ENCODE peak calls at places on chromosome 21, in seven cellular contexts. One of them, this sample, is unnamed.

GRCh38 chr21:20459838-20460237 is 538.4 kb upstream of the NCAM2 start:
- DNase-seq in HepG2: no peak
- DNase-seq in coronary artery: no peak
- DNase-seq in OCI-LY7: no peak
- DNase-seq in prostate gland: no peak
- DNase-seq in esophagus squamous epithelium: no peak
- DNase-seq in aorta: no peak
- DNase-seq in this sample: no peak

GRCh38 chr21:39300587-39300986 is 12.8 kb downstream of the BRWD1 start:
- DNase-seq in aorta: no peak
- DNase-seq in coronary artery: no peak
- DNase-seq in prostate gland: no peak
- DNase-seq in HepG2: no peak
- DNase-seq in OCI-LY7: no peak
- DNase-seq in esophagus squamous epithelium: no peak
- DNase-seq in this sample: no peak

GRCh38 chr21:35603471-35603870 is 456.9 kb downstream of the SETD4 start:
- DNase-seq in OCI-LY7: no peak
- DNase-seq in esophagus squamous epithelium: no peak
- DNase-seq in coronary artery: no peak
- DNase-seq in HepG2: no peak
- DNase-seq in prostate gland: no peak
- DNase-seq in aorta: no peak
- DNase-seq in this sample: no peak

GRCh38 chr21:35096959-35097358 is 47.9 kb upstream of the RUNX1 start:
- DNase-seq in prostate gland: no peak
- DNase-seq in coronary artery: no peak
- DNase-seq in HepG2: no peak
- DNase-seq in aorta: no peak
- DNase-seq in esophagus squamous epithelium: no peak
- DNase-seq in OCI-LY7: no peak
- DNase-seq in this sample: no peak

GRCh38 chr21:37146320-37147225 is 73.5 kb downstream of the TTC3 start:
- DNase-seq in coronary artery: no peak
- DNase-seq in OCI-LY7: no peak
- DNase-seq in prostate gland: no peak
- DNase-seq in esophagus squamous epithelium: no peak
- DNase-seq in aorta: no peak
- DNase-seq in HepG2: no peak
- DNase-seq in this sample: no peak

GRCh38 chr21:37474342-37474741 is 107.8 kb downstream of the DYRK1A start:
- DNase-seq in HepG2: no peak
- DNase-seq in prostate gland: no peak
- DNase-seq in OCI-LY7: no peak
- DNase-seq in aorta: no peak
- DNase-seq in esophagus squamous epithelium: no peak
- DNase-seq in coronary artery: no peak
- DNase-seq in this sample: no peak

GRCh38 chr21:38258803-38259485 is 2.2 kb downstream of the KCNJ15 start:
- DNase-seq in HepG2: no peak
- DNase-seq in prostate gland: no peak
- DNase-seq in esophagus squamous epithelium: no peak
- DNase-seq in coronary artery: no peak
- DNase-seq in aorta: no peak
- DNase-seq in OCI-LY7: no peak
- DNase-seq in this sample: no peak

GRCh38 chr21:23968722-23969647 is 1638.3 kb downstream of the MRPL39 start:
- DNase-seq in aorta: no peak
- DNase-seq in HepG2: no peak
- DNase-seq in coronary artery: no peak
- DNase-seq in esophagus squamous epithelium: no peak
- DNase-seq in prostate gland: no peak
- DNase-seq in OCI-LY7: peak; percentile 8
- DNase-seq in this sample: peak; percentile 96

GRCh38 chr21:41289431-41289830 is 27.2 kb upstream of the FAM3B start:
- DNase-seq in prostate gland: no peak
- DNase-seq in OCI-LY7: no peak
- DNase-seq in coronary artery: no peak
- DNase-seq in HepG2: peak; percentile 5
- DNase-seq in esophagus squamous epithelium: no peak
- DNase-seq in aorta: no peak
- DNase-seq in this sample: no peak

GRCh38 chr21:33478858-33479678 is 706 bp downstream of the TMEM50B start:
- DNase-seq in HepG2: peak; percentile 10
- DNase-seq in aorta: no peak
- DNase-seq in esophagus squamous epithelium: no peak
- DNase-seq in OCI-LY7: peak; percentile 59
- DNase-seq in prostate gland: peak; percentile 12
- DNase-seq in coronary artery: peak; percentile 75
- DNase-seq in this sample: peak; percentile 68

GRCh38 chr21:41465176-41465781 is 39.2 kb downstream of the MX1 start:
- DNase-seq in OCI-LY7: no peak
- DNase-seq in coronary artery: no peak
- DNase-seq in esophagus squamous epithelium: no peak
- DNase-seq in aorta: no peak
- DNase-seq in prostate gland: no peak
- DNase-seq in HepG2: no peak
- DNase-seq in this sample: no peak

GRCh38 chr21:43923391-43923790 is 58.4 kb downstream of the AGPAT3 start:
- DNase-seq in OCI-LY7: no peak
- DNase-seq in aorta: no peak
- DNase-seq in coronary artery: no peak
- DNase-seq in prostate gland: no peak
- DNase-seq in esophagus squamous epithelium: no peak
- DNase-seq in HepG2: no peak
- DNase-seq in this sample: no peak

GRCh38 chr21:41426656-41427311 is 745 bp downstream of the MX1 start:
- DNase-seq in OCI-LY7: no peak
- DNase-seq in HepG2: no peak
- DNase-seq in esophagus squamous epithelium: no peak
- DNase-seq in aorta: no peak
- DNase-seq in coronary artery: no peak
- DNase-seq in prostate gland: no peak
- DNase-seq in this sample: no peak

GRCh38 chr21:37373539-37373938 is 7.0 kb downstream of the DYRK1A start:
- DNase-seq in HepG2: no peak
- DNase-seq in OCI-LY7: no peak
- DNase-seq in prostate gland: no peak
- DNase-seq in coronary artery: no peak
- DNase-seq in aorta: no peak
- DNase-seq in esophagus squamous epithelium: no peak
- DNase-seq in this sample: no peak

GRCh38 chr21:25565272-25566199 is 41.7 kb downstream of the MRPL39 start:
- DNase-seq in prostate gland: no peak
- DNase-seq in OCI-LY7: no peak
- DNase-seq in HepG2: no peak
- DNase-seq in esophagus squamous epithelium: no peak
- DNase-seq in coronary artery: no peak
- DNase-seq in aorta: no peak
- DNase-seq in this sample: no peak

GRCh38 chr21:26756491-26757159 is 88.6 kb downstream of the ADAMTS1 start:
- DNase-seq in OCI-LY7: no peak
- DNase-seq in coronary artery: no peak
- DNase-seq in esophagus squamous epithelium: no peak
- DNase-seq in prostate gland: no peak
- DNase-seq in aorta: no peak
- DNase-seq in HepG2: no peak
- DNase-seq in this sample: no peak

GRCh38 chr21:36928960-36929359 is 37.5 kb downstream of the HLCS start:
- DNase-seq in HepG2: no peak
- DNase-seq in OCI-LY7: no peak
- DNase-seq in aorta: no peak
- DNase-seq in coronary artery: no peak
- DNase-seq in esophagus squamous epithelium: no peak
- DNase-seq in prostate gland: no peak
- DNase-seq in this sample: no peak

GRCh38 chr21:35475006-35475405 is 425.9 kb upstream of the RUNX1 start:
- DNase-seq in OCI-LY7: no peak
- DNase-seq in coronary artery: no peak
- DNase-seq in aorta: no peak
- DNase-seq in prostate gland: no peak
- DNase-seq in esophagus squamous epithelium: no peak
- DNase-seq in HepG2: no peak
- DNase-seq in this sample: no peak

DNA sequence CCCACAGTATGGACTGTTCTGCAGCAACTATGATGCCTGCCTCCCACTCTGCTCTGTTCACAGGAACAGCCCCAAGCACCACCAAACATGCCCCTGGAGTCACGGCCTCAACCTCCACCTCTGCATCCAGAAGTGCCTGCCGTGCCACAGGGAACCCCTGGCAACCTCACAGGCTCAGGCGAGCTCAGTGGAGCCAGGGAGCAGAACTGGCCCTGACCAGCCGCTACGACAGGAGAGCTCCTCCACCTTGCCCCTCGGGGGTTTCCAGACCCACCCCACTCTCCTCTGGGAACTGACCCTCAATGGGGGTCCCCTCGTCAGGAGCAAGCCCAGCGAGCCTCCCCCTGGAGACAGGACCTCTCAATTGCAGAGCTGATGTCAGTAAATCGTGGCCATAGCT is 13.0 kb downstream of the MRAP start:
- DNase-seq in aorta: no peak
- DNase-seq in HepG2: no peak
- DNase-seq in prostate gland: no peak
- DNase-seq in OCI-LY7: no peak
- DNase-seq in coronary artery: no peak
- DNase-seq in esophagus squamous epithelium: no peak
- DNase-seq in this sample: no peak
- H3K4me3 ChIP-seq in aorta: no peak overlapping the region
- H3K4me3 ChIP-seq in HepG2: no peak overlapping the region
- H3K4me3 ChIP-seq in prostate gland: no peak overlapping the region
- H3K4me3 ChIP-seq in OCI-LY7: no peak overlapping the region
- H3K4me3 ChIP-seq in coronary artery: no peak overlapping the region
- H3K4me3 ChIP-seq in esophagus squamous epithelium: no peak overlapping the region
- H3K4me3 ChIP-seq in this sample: no peak overlapping the region

DNA sequence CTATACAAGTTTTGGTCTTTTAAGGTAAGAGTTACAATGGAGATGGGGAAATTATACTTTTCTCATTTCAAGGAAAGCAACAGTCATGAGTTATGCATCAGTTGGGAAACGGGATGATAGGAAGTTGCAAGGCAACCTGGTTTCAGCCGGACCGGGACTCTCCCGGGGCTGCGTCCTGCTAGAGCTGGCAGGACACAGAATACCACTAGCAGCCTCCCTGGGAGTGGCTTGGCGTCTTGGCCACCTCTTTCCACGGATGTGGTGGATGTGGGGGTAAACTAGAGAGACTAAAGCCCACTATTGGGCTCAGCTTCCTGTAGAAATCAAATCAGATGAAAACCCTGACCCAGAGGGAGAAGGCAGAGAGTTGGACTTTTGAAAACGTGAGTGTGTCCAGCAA is 71.9 kb downstream of the ADARB1 start:
- DNase-seq in esophagus squamous epithelium: no peak
- DNase-seq in HepG2: no peak
- DNase-seq in OCI-LY7: no peak
- DNase-seq in aorta: peak; percentile 64
- DNase-seq in prostate gland: no peak
- DNase-seq in coronary artery: peak; percentile 60
- DNase-seq in this sample: no peak
- H3K4me3 ChIP-seq in esophagus squamous epithelium: no peak overlapping the region
- H3K4me3 ChIP-seq in HepG2: no peak overlapping the region
- H3K4me3 ChIP-seq in OCI-LY7: no peak overlapping the region
- H3K4me3 ChIP-seq in aorta: no peak overlapping the region
- H3K4me3 ChIP-seq in prostate gland: no peak overlapping the region
- H3K4me3 ChIP-seq in coronary artery: no peak overlapping the region
- H3K4me3 ChIP-seq in this sample: no peak overlapping the region

GRCh38 chr21:14567557-14568279 is 21.6 kb upstream of the SAMSN1 start:
- DNase-seq in aorta: no peak
- DNase-seq in prostate gland: no peak
- DNase-seq in OCI-LY7: no peak
- DNase-seq in HepG2: no peak
- DNase-seq in esophagus squamous epithelium: no peak
- DNase-seq in coronary artery: no peak
- DNase-seq in this sample: peak; percentile 30
- H3K4me3 ChIP-seq in aorta: no peak overlapping the region
- H3K4me3 ChIP-seq in prostate gland: no peak overlapping the region
- H3K4me3 ChIP-seq in OCI-LY7: no peak overlapping the region
- H3K4me3 ChIP-seq in HepG2: no peak overlapping the region
- H3K4me3 ChIP-seq in esophagus squamous epithelium: no peak overlapping the region
- H3K4me3 ChIP-seq in coronary artery: no peak overlapping the region
- H3K4me3 ChIP-seq in this sample: no peak overlapping the region

GRCh38 chr21:45019076-45019886 is 55.1 kb upstream of the ADARB1 start:
- DNase-seq in esophagus squamous epithelium: no peak
- DNase-seq in HepG2: no peak
- DNase-seq in OCI-LY7: no peak
- DNase-seq in prostate gland: no peak
- DNase-seq in coronary artery: no peak
- DNase-seq in aorta: peak; percentile 94
- DNase-seq in this sample: no peak

GRCh38 chr21:45017376-45017960 is 56.9 kb upstream of the ADARB1 start:
- DNase-seq in aorta: peak; percentile 66
- DNase-seq in HepG2: no peak
- DNase-seq in prostate gland: no peak
- DNase-seq in coronary artery: no peak
- DNase-seq in esophagus squamous epithelium: no peak
- DNase-seq in OCI-LY7: no peak
- DNase-seq in this sample: no peak

GRCh38 chr21:45019887-45020537 is 54.4 kb upstream of the ADARB1 start:
- DNase-seq in coronary artery: no peak
- DNase-seq in esophagus squamous epithelium: no peak
- DNase-seq in OCI-LY7: no peak
- DNase-seq in HepG2: no peak
- DNase-seq in prostate gland: no peak
- DNase-seq in aorta: peak; percentile 75
- DNase-seq in this sample: no peak

GRCh38 chr21:45016491-45017375 is 57.6 kb upstream of the ADARB1 start:
- DNase-seq in aorta: peak; percentile 75
- DNase-seq in esophagus squamous epithelium: no peak
- DNase-seq in HepG2: no peak
- DNase-seq in prostate gland: no peak
- DNase-seq in coronary artery: no peak
- DNase-seq in OCI-LY7: no peak
- DNase-seq in this sample: no peak

DNA sequence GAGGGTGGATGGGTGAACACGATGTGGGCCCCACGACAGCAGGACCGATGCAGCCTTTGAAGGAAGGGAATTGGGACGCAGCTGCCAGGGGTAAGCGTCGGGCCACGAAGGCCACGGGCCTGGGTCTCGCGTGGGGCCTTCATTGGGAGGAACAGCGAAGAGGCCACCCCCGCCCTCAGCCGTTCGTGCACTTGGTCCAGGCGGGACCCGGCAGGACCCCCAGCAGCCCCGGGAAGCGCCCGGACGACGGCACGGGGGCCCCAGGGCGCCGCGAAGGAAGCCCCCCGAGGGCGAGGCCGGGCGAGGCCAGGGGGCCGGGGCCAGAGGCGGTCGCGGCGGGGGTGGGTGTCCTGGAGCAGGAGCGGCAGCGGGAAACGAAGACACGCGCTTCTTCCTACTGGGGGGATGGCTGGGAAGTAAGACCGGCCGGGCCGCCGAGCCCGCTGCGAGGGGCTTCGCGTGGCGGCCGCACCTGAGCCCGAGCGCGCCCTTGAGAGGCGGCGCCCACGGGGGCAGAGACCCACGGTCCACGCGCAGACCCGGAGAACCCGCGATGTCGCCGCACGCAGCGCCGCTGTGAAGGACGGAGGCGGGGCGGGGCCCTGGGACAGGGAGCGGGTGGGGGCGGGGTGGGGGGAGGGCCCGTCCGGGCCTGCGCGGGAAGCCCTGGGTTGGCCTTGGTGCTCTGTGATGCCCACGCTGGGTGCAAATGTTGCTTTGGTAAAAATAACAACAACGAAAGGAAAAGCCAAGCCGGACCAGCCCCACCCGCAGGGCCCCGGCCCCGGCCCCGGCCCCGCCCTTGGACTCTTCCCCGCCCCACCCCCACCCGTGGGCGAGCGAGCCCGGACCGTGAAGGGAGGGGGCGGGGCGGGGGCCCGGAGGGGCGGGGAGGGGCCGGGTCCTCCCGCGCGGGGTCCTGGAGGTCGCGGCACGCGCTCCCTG is 56.0 kb upstream of the ADARB1 start:
- DNase-seq in coronary artery: no peak
- DNase-seq in aorta: peak; percentile 89
- DNase-seq in prostate gland: no peak
- DNase-seq in OCI-LY7: no peak
- DNase-seq in HepG2: no peak
- DNase-seq in esophagus squamous epithelium: no peak
- DNase-seq in this sample: no peak
- H3K4me3 ChIP-seq in coronary artery: peak overlapping the region; percentile 77
- H3K4me3 ChIP-seq in aorta: peak overlapping the region; percentile 14
- H3K4me3 ChIP-seq in prostate gland: peak overlapping the region; percentile 38
- H3K4me3 ChIP-seq in OCI-LY7: no peak overlapping the region
- H3K4me3 ChIP-seq in HepG2: no peak overlapping the region
- H3K4me3 ChIP-seq in esophagus squamous epithelium: peak overlapping the region; percentile 33
- H3K4me3 ChIP-seq in this sample: no peak overlapping the region

This sample was measured in MM.1S.